ENCODE peak calls at places on chromosomes 12 and 14, in seven cellular contexts. Y is ascending aorta, X is SK-N-SH, D is AG09309, L is AG04450, I is left ventricle myocardium inferior, O is neural crest cell. K is an unnamed sample.

GRCh38 chr14:90965765-90966164 is 94.7 kb downstream of the RPS6KA5 start:
- DNase-seq in Y (no peak), X (no peak), D (no peak), L (no peak), I (no peak), O (no peak), K (no peak)

GRCh38 chr12:5078423-5078822 is 34.7 kb downstream of the KCNA5 start:
- DNase-seq in Y (peak), X (peak), D (no peak), L (no peak), I (peak), O (no peak), K (no peak)

GRCh38 chr12:29286081-29286800 is 94.7 kb downstream of the ERGIC2 start:
- DNase-seq in Y (no peak), X (peak), D (no peak), L (no peak), I (no peak), O (no peak), K (no peak)

GRCh38 chr12:51943346-51943745 is 8.2 kb upstream of the ACVR1B start:
- DNase-seq in Y (peak), X (no peak), D (no peak), L (no peak), I (no peak), O (no peak), K (no peak)

GRCh38 chr14:75752907-75753594 is 92.0 kb downstream of the TTLL5 start:
- DNase-seq in Y (no peak), X (no peak), D (no peak), L (no peak), I (no peak), O (no peak), K (no peak)

GRCh38 chr14:76314521-76314951 is 61.4 kb upstream of the ESRRB start:
- DNase-seq in Y (no peak), X (no peak), D (no peak), L (no peak), I (no peak), O (no peak), K (no peak)

GRCh38 chr12:68538722-68539614 is 71.7 kb upstream of the RAP1B start:
- DNase-seq in Y (peak), X (no peak), D (no peak), L (no peak), I (peak), O (no peak), K (peak)

GRCh38 chr14:101665478-101666078 is 95.9 kb upstream of the PPP2R5C start:
- DNase-seq in Y (no peak), X (peak), D (peak), L (peak), I (no peak), O (peak), K (peak)

GRCh38 chr14:85934123-85934885 is 404.4 kb downstream of the FLRT2 start:
- DNase-seq in Y (no peak), X (peak), D (no peak), L (no peak), I (no peak), O (no peak), K (peak)

GRCh38 chr14:34794941-34795340 is 80.2 kb downstream of the BAZ1A start:
- DNase-seq in Y (no peak), X (no peak), D (no peak), L (no peak), I (no peak), O (no peak), K (no peak)

GRCh38 chr14:52835122-52835903 is 43.9 kb upstream of the GNPNAT1 start:
- DNase-seq in Y (no peak), X (peak), D (no peak), L (no peak), I (no peak), O (no peak), K (no peak)

GRCh38 chr14:34203271-34203722 is 252.4 kb upstream of the EGLN3 start:
- DNase-seq in Y (no peak), X (no peak), D (peak), L (no peak), I (no peak), O (no peak), K (no peak)

GRCh38 chr14:101355284-101355683 is 206.0 kb upstream of the DIO3 start:
- DNase-seq in Y (peak), X (no peak), D (no peak), L (no peak), I (no peak), O (no peak), K (no peak)

GRCh38 chr14:91374897-91375747 is 42.5 kb downstream of the CCDC88C start:
- DNase-seq in Y (no peak), X (no peak), D (no peak), L (no peak), I (no peak), O (no peak), K (no peak)

GRCh38 chr12:57367121-57367520 is 63.7 kb downstream of the R3HDM2 start:
- DNase-seq in Y (no peak), X (no peak), D (no peak), L (no peak), I (no peak), O (no peak), K (no peak)

GRCh38 chr12:6471992-6472366 is 1.5 kb upstream of the VAMP1 start:
- DNase-seq in Y (no peak), X (no peak), D (no peak), L (no peak), I (no peak), O (no peak), K (no peak)

GRCh38 chr12:121748571-121749265 is 36.2 kb downstream of the TMEM120B start:
- DNase-seq in Y (no peak), X (no peak), D (peak), L (peak), I (no peak), O (peak), K (peak)

GRCh38 chr12:93699271-93700141 is 22.3 kb downstream of the CRADD start:
- DNase-seq in Y (no peak), X (no peak), D (peak), L (peak), I (no peak), O (no peak), K (no peak)

GRCh38 chr12:50506753-50507473 is 2.1 kb downstream of the DIP2B start:
- DNase-seq in Y (no peak), X (no peak), D (no peak), L (no peak), I (no peak), O (no peak), K (no peak)

GRCh38 chr12:54005531-54005852 is 3.3 kb upstream of the HOXC8 start:
- DNase-seq in Y (no peak), X (no peak), D (no peak), L (no peak), I (no peak), O (no peak), K (no peak)

GRCh38 chr12:54004841-54005530 is 3.8 kb upstream of the HOXC8 start:
- DNase-seq in Y (no peak), X (no peak), D (no peak), L (no peak), I (no peak), O (no peak), K (no peak)

GRCh38 chr12:54002915-54003339 is 3.0 kb downstream of the HOXC9 start:
- DNase-seq in Y (no peak), X (no peak), D (no peak), L (no peak), I (no peak), O (no peak), K (no peak)

GRCh38 chr12:54003625-54004024 is 3.7 kb downstream of the HOXC9 start:
- DNase-seq in Y (no peak), X (no peak), D (no peak), L (no peak), I (no peak), O (no peak), K (no peak)

DNA sequence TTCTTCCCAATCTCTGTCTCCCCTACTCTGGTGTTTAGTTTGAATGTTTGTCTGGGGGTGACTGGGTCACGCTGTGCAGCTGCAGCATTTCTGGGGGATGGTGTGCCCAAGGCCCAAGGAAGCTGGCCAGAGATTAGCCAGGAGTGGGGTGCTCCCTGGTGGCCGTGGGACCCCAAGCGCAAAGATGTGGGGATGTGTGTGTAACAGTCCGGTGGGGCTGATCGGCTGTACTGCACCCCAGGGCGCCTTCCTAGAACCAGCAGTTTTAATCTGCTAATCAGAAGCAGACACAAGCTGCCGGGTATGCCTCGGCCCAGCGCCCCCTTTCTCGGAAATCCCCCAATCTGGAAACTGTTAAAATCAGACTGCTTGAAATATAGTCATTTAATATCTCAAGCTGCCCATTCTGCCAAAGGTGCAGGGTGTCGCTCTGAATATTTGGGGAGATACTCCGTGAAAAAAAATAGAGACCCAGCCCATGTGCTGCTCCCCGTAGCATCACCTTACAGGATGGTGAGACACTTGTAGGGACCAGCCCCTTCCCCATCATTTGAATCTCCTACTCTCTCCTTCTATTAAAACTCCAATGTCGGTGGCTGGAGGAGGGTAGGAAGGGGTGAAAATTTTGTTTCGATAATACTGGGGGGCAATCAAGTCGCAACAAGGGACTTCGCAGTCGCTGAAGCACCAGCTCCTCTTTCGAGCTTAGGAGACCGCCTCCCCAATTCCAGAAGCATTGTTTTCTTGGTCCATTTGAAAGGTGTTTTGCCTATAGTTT is 4.3 kb downstream of the HOXC9 start:
- DNase-seq in Y (no peak), X (no peak), D (no peak), L (no peak), I (no peak), O (no peak), K (no peak)
- TF ChIP-seq CTCF in Y (no peak), X (no peak), D (peak), L (peak), I (no peak), O (no peak), K (peak)

GRCh38 chr12:81991868-81992267 is 232.7 kb upstream of the PPFIA2 start:
- DNase-seq in Y (no peak), X (no peak), D (no peak), L (no peak), I (no peak), O (no peak), K (no peak)

GRCh38 chr12:81987351-81987750 is 228.2 kb upstream of the PPFIA2 start:
- DNase-seq in Y (no peak), X (no peak), D (no peak), L (no peak), I (no peak), O (no peak), K (no peak)

DNA sequence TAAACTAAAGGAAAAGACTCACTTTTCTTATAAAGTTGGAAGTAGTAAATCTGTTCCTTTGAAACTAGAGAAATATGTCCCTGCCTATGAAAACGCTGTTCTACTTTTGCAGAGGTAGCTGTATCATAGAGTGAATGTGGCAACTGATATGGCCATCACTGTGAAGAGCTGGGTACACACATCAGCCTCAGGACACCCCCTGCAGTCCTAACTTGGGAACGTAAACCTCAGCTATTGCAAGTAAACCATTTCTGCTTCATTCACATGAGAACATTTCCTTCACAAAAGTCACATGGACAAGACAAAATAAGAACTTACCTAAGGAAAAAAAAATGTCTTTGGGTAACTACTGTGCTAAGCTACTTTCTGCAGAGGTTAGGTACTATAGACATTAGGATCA is 233.3 kb upstream of the PPFIA2 start:
- DNase-seq in Y (no peak), X (peak), D (no peak), L (no peak), I (no peak), O (no peak), K (no peak)
- TF ChIP-seq CTCF in Y (peak), X (peak), D (no peak), L (no peak), I (peak), O (peak), K (no peak)

DNA sequence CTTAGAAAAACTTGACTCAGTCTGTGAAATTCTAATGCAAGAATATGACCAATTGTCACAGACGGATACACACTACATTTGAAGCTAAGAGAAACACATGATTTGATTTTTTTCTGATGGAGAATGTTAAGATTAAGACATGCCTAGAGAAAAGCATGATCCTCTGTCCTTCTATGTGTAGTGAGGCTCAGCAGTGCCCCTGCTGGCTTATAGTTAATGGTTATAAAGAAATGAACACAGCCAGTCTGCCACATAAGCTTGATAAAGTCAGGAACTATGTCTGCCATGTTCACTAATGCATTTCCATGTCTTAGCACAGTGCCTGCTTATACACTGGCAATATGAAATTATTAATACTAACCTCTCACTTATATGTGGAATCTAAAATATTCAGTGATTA is 168.1 kb upstream of the DAAM1 start:
- DNase-seq in Y (no peak), X (peak), D (no peak), L (no peak), I (no peak), O (no peak), K (no peak)
- TF ChIP-seq CTCF in Y (no peak), X (peak), D (peak), L (peak), I (peak), O (peak), K (peak)

GRCh38 chr12:98422809-98423208 is 92.6 kb upstream of the TMPO start:
- DNase-seq in Y (no peak), X (no peak), D (no peak), L (no peak), I (no peak), O (no peak), K (no peak)
- TF ChIP-seq CTCF in Y (no peak), X (no peak), D (peak), L (peak), I (no peak), O (peak), K (no peak)